ENCODE peak calls at places on chromosomes 6 and 20, in six cellular contexts. One of them, this sample, is unnamed.
A peak's percentile ranks its signal among the peaks of the same experiment; 100 is the strongest.

GRCh38 chr6:135739288-135739687 is 112.2 kb upstream of the PDE7B start:
- DNase-seq in neural crest cell: no peak
- DNase-seq in kidney epithelial cell: no peak
- DNase-seq in psoas muscle: no peak
- DNase-seq in WTC11: no peak
- DNase-seq in prostate gland: no peak
- DNase-seq in this sample: no peak

GRCh38 chr6:138194221-138194620 is 24.1 kb downstream of the PBOV1 start:
- DNase-seq in WTC11: no peak
- DNase-seq in prostate gland: peak; percentile 63
- DNase-seq in psoas muscle: no peak
- DNase-seq in kidney epithelial cell: no peak
- DNase-seq in neural crest cell: no peak
- DNase-seq in this sample: no peak

GRCh38 chr6:143139239-143139784 is 78.6 kb downstream of the AIG1 start:
- DNase-seq in kidney epithelial cell: no peak
- DNase-seq in prostate gland: no peak
- DNase-seq in psoas muscle: no peak
- DNase-seq in WTC11: no peak
- DNase-seq in neural crest cell: no peak
- DNase-seq in this sample: no peak

GRCh38 chr20:38649275-38649891 is 47.8 kb downstream of the ARHGAP40 start:
- DNase-seq in prostate gland: no peak
- DNase-seq in WTC11: peak; percentile 56
- DNase-seq in neural crest cell: peak; percentile 28
- DNase-seq in kidney epithelial cell: no peak
- DNase-seq in psoas muscle: no peak
- DNase-seq in this sample: peak; percentile 36

GRCh38 chr6:24330137-24330732 is 27.6 kb downstream of the DCDC2 start:
- DNase-seq in psoas muscle: no peak
- DNase-seq in neural crest cell: no peak
- DNase-seq in prostate gland: no peak
- DNase-seq in kidney epithelial cell: no peak
- DNase-seq in WTC11: no peak
- DNase-seq in this sample: no peak

GRCh38 chr6:70686548-70687133 is 19.0 kb downstream of the SMAP1 start:
- DNase-seq in psoas muscle: no peak
- DNase-seq in WTC11: no peak
- DNase-seq in neural crest cell: no peak
- DNase-seq in prostate gland: peak; percentile 36
- DNase-seq in kidney epithelial cell: no peak
- DNase-seq in this sample: no peak

GRCh38 chr6:92510137-92510536 is 909.2 kb downstream of the EPHA7 start:
- DNase-seq in prostate gland: no peak
- DNase-seq in WTC11: no peak
- DNase-seq in neural crest cell: no peak
- DNase-seq in psoas muscle: no peak
- DNase-seq in kidney epithelial cell: no peak
- DNase-seq in this sample: no peak

GRCh38 chr6:152248987-152249386 is 388.2 kb downstream of the SYNE1 start:
- DNase-seq in neural crest cell: no peak
- DNase-seq in prostate gland: no peak
- DNase-seq in psoas muscle: no peak
- DNase-seq in WTC11: no peak
- DNase-seq in kidney epithelial cell: no peak
- DNase-seq in this sample: no peak

GRCh38 chr6:22133352-22133751 is 163.5 kb downstream of the PRL start:
- DNase-seq in psoas muscle: no peak
- DNase-seq in neural crest cell: no peak
- DNase-seq in prostate gland: peak; percentile 33
- DNase-seq in kidney epithelial cell: no peak
- DNase-seq in WTC11: no peak
- DNase-seq in this sample: no peak

GRCh38 chr6:46350714-46351113 is 140.5 kb downstream of the RCAN2 start:
- DNase-seq in kidney epithelial cell: no peak
- DNase-seq in prostate gland: no peak
- DNase-seq in WTC11: no peak
- DNase-seq in neural crest cell: no peak
- DNase-seq in psoas muscle: no peak
- DNase-seq in this sample: no peak

GRCh38 chr6:108677357-108677756 is 116.6 kb downstream of the FOXO3 start:
- DNase-seq in neural crest cell: no peak
- DNase-seq in prostate gland: no peak
- DNase-seq in WTC11: no peak
- DNase-seq in psoas muscle: no peak
- DNase-seq in kidney epithelial cell: no peak
- DNase-seq in this sample: no peak

GRCh38 chr6:69601132-69601531 is 195.7 kb downstream of the LMBRD1 start:
- DNase-seq in kidney epithelial cell: no peak
- DNase-seq in psoas muscle: no peak
- DNase-seq in prostate gland: peak; percentile 21
- DNase-seq in WTC11: no peak
- DNase-seq in neural crest cell: no peak
- DNase-seq in this sample: no peak

GRCh38 chr20:33210371-33210770 is 6.8 kb upstream of the BPIFA3 start:
- DNase-seq in WTC11: no peak
- DNase-seq in neural crest cell: no peak
- DNase-seq in prostate gland: no peak
- DNase-seq in psoas muscle: no peak
- DNase-seq in kidney epithelial cell: no peak
- DNase-seq in this sample: no peak

GRCh38 chr20:33217052-33217451 is at the start of gene BPIFA3:
- DNase-seq in kidney epithelial cell: no peak
- DNase-seq in WTC11: no peak
- DNase-seq in psoas muscle: no peak
- DNase-seq in neural crest cell: no peak
- DNase-seq in prostate gland: no peak
- DNase-seq in this sample: no peak

GRCh38 chr20:33209789-33210188 is 7.4 kb upstream of the BPIFA3 start:
- DNase-seq in kidney epithelial cell: peak; percentile 12
- DNase-seq in neural crest cell: peak; percentile 97
- DNase-seq in WTC11: peak; percentile 87
- DNase-seq in psoas muscle: peak; percentile 38
- DNase-seq in prostate gland: peak; percentile 43
- DNase-seq in this sample: peak; percentile 93

DNA sequence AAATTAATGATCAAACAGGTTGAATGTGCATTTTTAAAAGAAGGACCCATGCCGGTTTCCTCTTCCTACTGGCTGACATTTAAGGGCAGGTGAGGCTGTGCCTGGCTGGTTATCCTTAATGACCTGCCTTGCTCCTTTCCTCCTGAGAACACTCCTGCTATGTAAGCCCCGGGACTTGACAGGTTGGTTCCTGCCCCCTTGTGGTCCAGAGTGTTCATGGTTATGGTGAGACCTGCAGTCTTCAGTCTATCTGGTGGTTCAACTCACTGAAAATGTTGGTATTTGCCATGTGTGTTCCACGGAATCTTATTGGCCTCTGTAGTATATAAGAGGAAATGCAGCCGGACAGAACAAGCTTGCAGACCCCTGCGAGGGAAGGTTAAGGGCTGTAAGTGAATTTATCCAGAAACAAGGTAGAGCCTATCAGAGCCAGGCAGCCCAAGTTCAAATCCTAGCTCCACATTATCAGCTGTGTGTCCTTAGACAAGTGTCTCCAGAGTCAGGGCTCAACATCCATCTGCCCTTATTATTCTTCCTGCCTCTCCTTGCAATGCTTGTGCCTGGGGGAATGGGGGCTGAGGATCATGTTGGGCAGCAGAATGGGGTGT is 5.2 kb upstream of the BPIFA3 start:
- DNase-seq in psoas muscle: no peak
- DNase-seq in kidney epithelial cell: peak; percentile 5
- DNase-seq in WTC11: peak; percentile 75
- DNase-seq in prostate gland: peak; percentile 55
- DNase-seq in neural crest cell: peak; percentile 47
- DNase-seq in this sample: peak; percentile 49
- TF ChIP-seq CTCF in psoas muscle: no peak
- TF ChIP-seq CTCF in kidney epithelial cell: peak; percentile 51
- TF ChIP-seq CTCF in WTC11: peak; percentile 53
- TF ChIP-seq CTCF in prostate gland: no peak
- TF ChIP-seq CTCF in neural crest cell: peak; percentile 72
- TF ChIP-seq CTCF in this sample: peak; percentile 55

GRCh38 chr6:42911171-42912021 is 4.5 kb upstream of the PTCRA start:
- DNase-seq in prostate gland: no peak
- DNase-seq in WTC11: peak; percentile 85
- DNase-seq in psoas muscle: no peak
- DNase-seq in neural crest cell: peak; percentile 31
- DNase-seq in kidney epithelial cell: no peak
- DNase-seq in this sample: peak; percentile 72
- TF ChIP-seq CTCF in prostate gland: no peak
- TF ChIP-seq CTCF in WTC11: no peak
- TF ChIP-seq CTCF in psoas muscle: no peak
- TF ChIP-seq CTCF in neural crest cell: no peak
- TF ChIP-seq CTCF in kidney epithelial cell: peak; percentile 11
- TF ChIP-seq CTCF in this sample: no peak

GRCh38 chr6:3426817-3427739 is 29.8 kb downstream of the SLC22A23 start:
- DNase-seq in psoas muscle: no peak
- DNase-seq in WTC11: no peak
- DNase-seq in prostate gland: no peak
- DNase-seq in kidney epithelial cell: no peak
- DNase-seq in neural crest cell: no peak
- DNase-seq in this sample: no peak

GRCh38 chr6:3428247-3428646 is 28.6 kb downstream of the SLC22A23 start:
- DNase-seq in kidney epithelial cell: no peak
- DNase-seq in psoas muscle: no peak
- DNase-seq in neural crest cell: no peak
- DNase-seq in prostate gland: peak; percentile 37
- DNase-seq in WTC11: no peak
- DNase-seq in this sample: no peak

GRCh38 chr6:3426091-3426780 is 30.6 kb downstream of the SLC22A23 start:
- DNase-seq in prostate gland: no peak
- DNase-seq in psoas muscle: no peak
- DNase-seq in WTC11: no peak
- DNase-seq in kidney epithelial cell: no peak
- DNase-seq in neural crest cell: no peak
- DNase-seq in this sample: no peak

GRCh38 chr6:3428700-3429099 is 28.1 kb downstream of the SLC22A23 start:
- DNase-seq in neural crest cell: no peak
- DNase-seq in WTC11: no peak
- DNase-seq in kidney epithelial cell: no peak
- DNase-seq in prostate gland: no peak
- DNase-seq in psoas muscle: no peak
- DNase-seq in this sample: no peak

GRCh38 chr6:3427740-3428085 is 29.1 kb downstream of the SLC22A23 start:
- DNase-seq in prostate gland: peak; percentile 31
- DNase-seq in psoas muscle: peak; percentile 69
- DNase-seq in WTC11: no peak
- DNase-seq in kidney epithelial cell: no peak
- DNase-seq in neural crest cell: no peak
- DNase-seq in this sample: no peak
- TF ChIP-seq CTCF in prostate gland: no peak
- TF ChIP-seq CTCF in psoas muscle: no peak
- TF ChIP-seq CTCF in WTC11: no peak
- TF ChIP-seq CTCF in kidney epithelial cell: no peak
- TF ChIP-seq CTCF in neural crest cell: no peak
- TF ChIP-seq CTCF in this sample: no peak

GRCh38 chr20:50508171-50508761 is 1.9 kb upstream of the PTPN1 start:
- DNase-seq in WTC11: no peak
- DNase-seq in psoas muscle: no peak
- DNase-seq in kidney epithelial cell: no peak
- DNase-seq in neural crest cell: no peak
- DNase-seq in prostate gland: no peak
- DNase-seq in this sample: no peak

GRCh38 chr20:50510706-50511401 is 671 bp downstream of the PTPN1 start:
- DNase-seq in prostate gland: no peak
- DNase-seq in WTC11: no peak
- DNase-seq in psoas muscle: peak; percentile 44
- DNase-seq in neural crest cell: no peak
- DNase-seq in kidney epithelial cell: no peak
- DNase-seq in this sample: peak; percentile 64

GRCh38 chr20:50512323-50512722 is 2.1 kb downstream of the PTPN1 start:
- DNase-seq in WTC11: no peak
- DNase-seq in prostate gland: no peak
- DNase-seq in neural crest cell: no peak
- DNase-seq in psoas muscle: no peak
- DNase-seq in kidney epithelial cell: no peak
- DNase-seq in this sample: no peak

GRCh38 chr20:50513169-50514034 is 3.2 kb downstream of the PTPN1 start:
- DNase-seq in psoas muscle: no peak
- DNase-seq in kidney epithelial cell: no peak
- DNase-seq in neural crest cell: no peak
- DNase-seq in WTC11: no peak
- DNase-seq in prostate gland: no peak
- DNase-seq in this sample: no peak

DNA sequence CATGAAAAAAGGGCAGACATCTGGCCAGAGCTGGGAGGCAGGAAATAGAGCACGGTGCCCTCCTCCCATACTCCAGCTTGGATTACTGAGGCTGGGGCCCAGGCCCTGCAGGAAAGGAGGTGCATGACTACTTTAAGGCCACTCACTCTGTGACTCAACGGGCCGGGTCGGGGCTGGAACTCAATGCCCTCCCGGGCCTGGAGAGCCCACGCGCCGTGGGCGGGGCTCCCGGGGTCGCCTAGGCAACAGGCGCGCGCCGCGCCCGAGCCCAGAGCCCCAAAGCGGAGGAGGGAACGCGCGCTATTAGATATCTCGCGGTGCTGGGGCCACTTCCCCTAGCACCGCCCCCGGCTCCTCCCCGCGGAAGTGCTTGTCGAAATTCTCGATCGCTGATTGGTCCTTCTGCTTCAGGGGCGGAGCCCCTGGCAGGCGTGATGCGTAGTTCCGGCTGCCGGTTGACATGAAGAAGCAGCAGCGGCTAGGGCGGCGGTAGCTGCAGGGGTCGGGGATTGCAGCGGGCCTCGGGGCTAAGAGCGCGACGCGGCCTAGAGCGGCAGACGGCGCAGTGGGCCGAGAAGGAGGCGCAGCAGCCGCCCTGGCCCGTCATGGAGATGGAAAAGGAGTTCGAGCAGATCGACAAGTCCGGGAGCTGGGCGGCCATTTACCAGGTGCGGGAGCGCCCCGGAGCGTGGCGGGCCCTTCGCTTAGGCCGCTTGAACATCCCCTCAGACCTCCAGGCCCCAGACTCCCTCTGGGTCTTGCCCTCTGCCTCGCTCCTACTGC is at the start of gene PTPN1:
- DNase-seq in psoas muscle: peak; percentile 99
- DNase-seq in neural crest cell: peak; percentile 98
- DNase-seq in prostate gland: peak; percentile 98
- DNase-seq in kidney epithelial cell: peak; percentile 95
- DNase-seq in WTC11: peak; percentile 99
- DNase-seq in this sample: peak; percentile 99
- TF ChIP-seq CTCF in psoas muscle: no peak
- TF ChIP-seq CTCF in neural crest cell: peak; percentile 7
- TF ChIP-seq CTCF in prostate gland: no peak
- TF ChIP-seq CTCF in kidney epithelial cell: no peak
- TF ChIP-seq CTCF in WTC11: no peak
- TF ChIP-seq CTCF in this sample: no peak

This sample was measured in nephron progenitor cell.